ENCODE peak calls at places on chromosomes 12 and 14, in nine cellular contexts. S is activated CD8-positive, alpha-beta memory T cell treated with anti-CD3 and anti-CD28 coated beads, Interleukin-2, amount 50 U/mL, for 4 hours; N is germinal center; P is body of pancreas; W is Caco-2; H is fibroblast of mammary gland; E is activated naive CD8-positive, alpha-beta T cell treated with anti-CD3 and anti-CD28 coated beads, Interleukin-2, amount 10 ng/mL, durations not matched to agents 7 days and 5 days; O is activated naive CD4-positive, alpha-beta T cell; A is substantia nigra. V is an unnamed sample.
A peak's percentile ranks its signal among the peaks of the same experiment; 100 is the strongest.

GRCh38 chr12:89707623-89707991 is 1.0 kb downstream of the ATP2B1 start:
- DNase-seq in S (peak; percentile 20), N (peak; percentile 18), P (peak; percentile 24), W (peak; percentile 45), H (no peak), E (peak; percentile 39), O (no peak), A (peak; percentile 12), V (peak; percentile 24)

GRCh38 chr12:24979286-24979685 is 30.4 kb upstream of the BCAT1 start:
- DNase-seq in S (no peak), N (no peak), P (no peak), W (no peak), H (no peak), E (no peak), O (no peak), A (no peak), V (no peak)

GRCh38 chr12:21823581-21823980 is 49.1 kb upstream of the KCNJ8 start:
- DNase-seq in S (no peak), N (no peak), P (peak; percentile 7), W (peak; percentile 20), H (peak; percentile 54), E (no peak), O (no peak), A (peak; percentile 45), V (no peak)

GRCh38 chr14:99899578-99900178 is 106.5 kb downstream of the EML1 start:
- DNase-seq in S (no peak), N (no peak), P (no peak), W (no peak), H (peak; percentile 50), E (no peak), O (no peak), A (no peak), V (peak; percentile 34)

GRCh38 chr12:67795235-67795634 is 146.7 kb downstream of the DYRK2 start:
- DNase-seq in S (no peak), N (no peak), P (no peak), W (no peak), H (no peak), E (no peak), O (no peak), A (no peak), V (peak; percentile 72)

GRCh38 chr12:98373019-98373554 is 142.3 kb upstream of the TMPO start:
- DNase-seq in S (no peak), N (peak; percentile 8), P (no peak), W (peak; percentile 56), H (peak; percentile 57), E (no peak), O (no peak), A (no peak), V (peak; percentile 61)

GRCh38 chr12:66062280-66062605 is 68.3 kb downstream of the LLPH start:
- DNase-seq in S (no peak), N (no peak), P (no peak), W (no peak), H (peak; percentile 39), E (no peak), O (no peak), A (no peak), V (no peak)

GRCh38 chr12:94074216-94074969 is 74.0 kb upstream of the PLXNC1 start:
- DNase-seq in S (no peak), N (no peak), P (no peak), W (no peak), H (peak; percentile 72), E (no peak), O (no peak), A (peak; percentile 28), V (no peak)

GRCh38 chr12:101884174-101884573 is 6.8 kb downstream of the DRAM1 start:
- DNase-seq in S (no peak), N (no peak), P (no peak), W (no peak), H (no peak), E (no peak), O (no peak), A (no peak), V (no peak)

GRCh38 chr14:94126419-94126677 is 3.1 kb downstream of the IFI27L2 start:
- DNase-seq in S (no peak), N (no peak), P (no peak), W (no peak), H (no peak), E (no peak), O (no peak), A (no peak), V (no peak)

GRCh38 chr14:84272290-84272721 is 1257.6 kb upstream of the FLRT2 start:
- DNase-seq in S (no peak), N (no peak), P (no peak), W (peak; percentile 9), H (no peak), E (no peak), O (no peak), A (no peak), V (no peak)

GRCh38 chr12:94973202-94973601 is 30.3 kb downstream of the NDUFA12 start:
- DNase-seq in S (no peak), N (peak; percentile 34), P (no peak), W (no peak), H (no peak), E (no peak), O (no peak), A (no peak), V (no peak)

GRCh38 chr12:42846782-42847181 is 257.2 kb upstream of the PRICKLE1 start:
- DNase-seq in S (no peak), N (no peak), P (no peak), W (no peak), H (peak; percentile 70), E (no peak), O (no peak), A (no peak), V (no peak)

GRCh38 chr12:43848786-43849185 is 12.9 kb downstream of the TMEM117 start:
- DNase-seq in S (no peak), N (no peak), P (no peak), W (peak; percentile 48), H (peak; percentile 26), E (no peak), O (no peak), A (no peak), V (no peak)

GRCh38 chr14:94401083-94401482 is 12.7 kb upstream of the SERPINA1 start:
- DNase-seq in S (no peak), N (no peak), P (no peak), W (no peak), H (no peak), E (no peak), O (no peak), A (no peak), V (no peak)

GRCh38 chr12:45648070-45648469 is 81.4 kb upstream of the ARID2 start:
- DNase-seq in S (no peak), N (no peak), P (peak; percentile 67), W (no peak), H (no peak), E (no peak), O (no peak), A (peak; percentile 12), V (peak; percentile 39)

GRCh38 chr12:53287741-53288216 is 7.6 kb upstream of the PFDN5 start:
- DNase-seq in S (peak; percentile 75), N (peak; percentile 74), P (peak; percentile 81), W (peak; percentile 76), H (peak; percentile 46), E (peak; percentile 67), O (peak; percentile 11), A (peak; percentile 30), V (peak; percentile 76)

GRCh38 chr14:87888136-87888999 is 104.6 kb downstream of the GALC start:
- DNase-seq in S (no peak), N (peak; percentile 16), P (peak; percentile 10), W (peak; percentile 44), H (peak; percentile 64), E (peak; percentile 35), O (no peak), A (no peak), V (peak; percentile 1)

GRCh38 chr12:113286712-113287111 is 48.2 kb downstream of the SLC8B1 start:
- DNase-seq in S (no peak), N (no peak), P (no peak), W (no peak), H (no peak), E (no peak), O (no peak), A (no peak), V (no peak)

GRCh38 chr12:75836533-75836932 is 195.0 kb downstream of the PHLDA1 start:
- DNase-seq in S (no peak), N (no peak), P (no peak), W (no peak), H (no peak), E (no peak), O (no peak), A (no peak), V (no peak)

GRCh38 chr14:69346710-69347109 is 51.4 kb downstream of the ERH start:
- DNase-seq in S (peak; percentile 27), N (no peak), P (peak; percentile 47), W (peak; percentile 68), H (no peak), E (no peak), O (no peak), A (no peak), V (peak; percentile 13)

GRCh38 chr12:47767197-47767724 is 5.8 kb upstream of the SLC48A1 start:
- DNase-seq in S (peak; percentile 74), N (peak; percentile 57), P (peak; percentile 71), W (peak; percentile 75), H (peak; percentile 65), E (peak; percentile 78), O (no peak), A (peak; percentile 24), V (peak; percentile 85)

GRCh38 chr12:47867496-47867941 is 37.3 kb downstream of the VDR start:
- DNase-seq in S (no peak), N (no peak), P (no peak), W (no peak), H (peak; percentile 96), E (no peak), O (no peak), A (no peak), V (no peak)

GRCh38 chr12:79634957-79635471 is 55.8 kb downstream of the PAWR start:
- DNase-seq in S (no peak), N (no peak), P (no peak), W (no peak), H (peak; percentile 14), E (no peak), O (no peak), A (no peak), V (no peak)

GRCh38 chr12:54983536-54984102 is 943 bp downstream of the TESPA1 start:
- DNase-seq in S (peak; percentile 52), N (no peak), P (no peak), W (no peak), H (no peak), E (no peak), O (no peak), A (no peak), V (no peak)

GRCh38 chr12:13208533-13209278 is 12.2 kb downstream of the EMP1 start:
- DNase-seq in S (no peak), N (no peak), P (no peak), W (peak; percentile 44), H (no peak), E (no peak), O (no peak), A (no peak), V (peak; percentile 62)

GRCh38 chr14:63752449-63753169 is 24.7 kb upstream of the SGPP1 start:
- DNase-seq in S (no peak), N (no peak), P (peak; percentile 47), W (no peak), H (peak; percentile 67), E (no peak), O (no peak), A (no peak), V (peak; percentile 54)

GRCh38 chr14:87992720-87993484 is at the start of gene GALC:
- DNase-seq in S (peak; percentile 94), N (peak; percentile 87), P (peak; percentile 96), W (peak; percentile 93), H (peak; percentile 87), E (peak; percentile 95), O (peak; percentile 72), A (peak; percentile 92), V (no peak)

GRCh38 chr14:101030586-101030985 is 127.1 kb upstream of the RTL1 start:
- DNase-seq in S (no peak), N (no peak), P (no peak), W (no peak), H (no peak), E (no peak), O (no peak), A (no peak), V (no peak)

GRCh38 chr12:43309845-43310405 is 242.1 kb downstream of the ADAMTS20 start:
- DNase-seq in S (no peak), N (no peak), P (no peak), W (no peak), H (peak; percentile 88), E (no peak), O (no peak), A (no peak), V (no peak)

GRCh38 chr14:68757618-68758081 is 35.2 kb downstream of the ZFP36L1 start:
- DNase-seq in S (no peak), N (no peak), P (no peak), W (no peak), H (peak; percentile 47), E (no peak), O (no peak), A (peak; percentile 60), V (no peak)